ENCODE peak calls at places on chromosomes 4 and X, in seven cellular contexts. One of them, this sample, is unnamed.

GRCh38 chrX:119067023-119067739 is 5.6 kb upstream of the CT47C1 start:
- DNase-seq in PC-3: peak
- DNase-seq in Caki2: peak
- DNase-seq in uterus: peak
- DNase-seq in stimulated activated CD8-positive, alpha-beta memory T cell treated with anti-CD3 and anti-CD28 coated beads, Interleukin-15, amount 100 ng/mL, for 4 hours: no peak
- DNase-seq in activated naive CD4-positive, alpha-beta T cell: peak
- DNase-seq in psoas muscle: peak
- DNase-seq in this sample: no peak

GRCh38 chrX:48508400-48509244 is at the start of gene PORCN:
- DNase-seq in PC-3: peak
- DNase-seq in psoas muscle: peak
- DNase-seq in stimulated activated CD8-positive, alpha-beta memory T cell treated with anti-CD3 and anti-CD28 coated beads, Interleukin-15, amount 100 ng/mL, for 4 hours: peak
- DNase-seq in Caki2: peak
- DNase-seq in activated naive CD4-positive, alpha-beta T cell: peak
- DNase-seq in uterus: peak
- DNase-seq in this sample: peak

GRCh38 chr4:39712819-39713607 is 15.1 kb downstream of the UBE2K start:
- DNase-seq in uterus: no peak
- DNase-seq in stimulated activated CD8-positive, alpha-beta memory T cell treated with anti-CD3 and anti-CD28 coated beads, Interleukin-15, amount 100 ng/mL, for 4 hours: no peak
- DNase-seq in Caki2: no peak
- DNase-seq in activated naive CD4-positive, alpha-beta T cell: no peak
- DNase-seq in PC-3: no peak
- DNase-seq in psoas muscle: no peak
- DNase-seq in this sample: no peak

GRCh38 chrX:65587616-65588526 is 53.3 kb upstream of the LAS1L start:
- DNase-seq in PC-3: peak
- DNase-seq in Caki2: no peak
- DNase-seq in activated naive CD4-positive, alpha-beta T cell: no peak
- DNase-seq in psoas muscle: peak
- DNase-seq in uterus: peak
- DNase-seq in stimulated activated CD8-positive, alpha-beta memory T cell treated with anti-CD3 and anti-CD28 coated beads, Interleukin-15, amount 100 ng/mL, for 4 hours: no peak
- DNase-seq in this sample: no peak

GRCh38 chr4:1033840-1034551 is 22.6 kb downstream of the FGFRL1 start:
- DNase-seq in activated naive CD4-positive, alpha-beta T cell: no peak
- DNase-seq in Caki2: no peak
- DNase-seq in psoas muscle: peak
- DNase-seq in stimulated activated CD8-positive, alpha-beta memory T cell treated with anti-CD3 and anti-CD28 coated beads, Interleukin-15, amount 100 ng/mL, for 4 hours: no peak
- DNase-seq in uterus: no peak
- DNase-seq in PC-3: no peak
- DNase-seq in this sample: no peak

GRCh38 chrX:54085666-54086065 is 41.4 kb upstream of the PHF8 start:
- DNase-seq in PC-3: peak
- DNase-seq in Caki2: no peak
- DNase-seq in stimulated activated CD8-positive, alpha-beta memory T cell treated with anti-CD3 and anti-CD28 coated beads, Interleukin-15, amount 100 ng/mL, for 4 hours: no peak
- DNase-seq in uterus: no peak
- DNase-seq in activated naive CD4-positive, alpha-beta T cell: no peak
- DNase-seq in psoas muscle: no peak
- DNase-seq in this sample: no peak

GRCh38 chr4:1277667-1278335 is 11.9 kb upstream of the MAEA start:
- DNase-seq in psoas muscle: no peak
- DNase-seq in PC-3: no peak
- DNase-seq in uterus: no peak
- DNase-seq in stimulated activated CD8-positive, alpha-beta memory T cell treated with anti-CD3 and anti-CD28 coated beads, Interleukin-15, amount 100 ng/mL, for 4 hours: no peak
- DNase-seq in Caki2: no peak
- DNase-seq in activated naive CD4-positive, alpha-beta T cell: no peak
- DNase-seq in this sample: no peak

GRCh38 chr4:137998666-137999429 is 243.3 kb downstream of the SLC7A11 start:
- DNase-seq in stimulated activated CD8-positive, alpha-beta memory T cell treated with anti-CD3 and anti-CD28 coated beads, Interleukin-15, amount 100 ng/mL, for 4 hours: no peak
- DNase-seq in psoas muscle: no peak
- DNase-seq in Caki2: no peak
- DNase-seq in PC-3: no peak
- DNase-seq in uterus: no peak
- DNase-seq in activated naive CD4-positive, alpha-beta T cell: no peak
- DNase-seq in this sample: no peak